ENCODE peak calls at places on chromosomes 5 and 9, in eight cellular contexts. One of them, this sample, is unnamed.

GRCh38 chr5:68740204-68740910 is 353.5 kb upstream of the SLC30A5 start:
- DNase-seq in posterior vena cava: no peak
- DNase-seq in NCI-H1048: no peak
- DNase-seq in RCC 7860: no peak
- DNase-seq in T-helper 1 cell: no peak
- DNase-seq in LoVo: no peak
- DNase-seq in fibroblast of mammary gland: no peak
- DNase-seq in cardiac fibroblast: no peak
- DNase-seq in this sample: peak

GRCh38 chr5:84564311-84564710 is 179.6 kb upstream of the EDIL3 start:
- DNase-seq in posterior vena cava: no peak
- DNase-seq in NCI-H1048: no peak
- DNase-seq in RCC 7860: no peak
- DNase-seq in T-helper 1 cell: no peak
- DNase-seq in LoVo: no peak
- DNase-seq in fibroblast of mammary gland: peak
- DNase-seq in cardiac fibroblast: peak
- DNase-seq in this sample: no peak

GRCh38 chr5:10564838-10565784 is 1.2 kb downstream of the ANKRD33B start:
- DNase-seq in posterior vena cava: peak
- DNase-seq in NCI-H1048: no peak
- DNase-seq in RCC 7860: no peak
- DNase-seq in T-helper 1 cell: no peak
- DNase-seq in LoVo: no peak
- DNase-seq in fibroblast of mammary gland: no peak
- DNase-seq in cardiac fibroblast: peak
- DNase-seq in this sample: no peak

GRCh38 chr5:34891981-34892380 is 23.3 kb downstream of the RAD1 start:
- DNase-seq in posterior vena cava: no peak
- DNase-seq in NCI-H1048: no peak
- DNase-seq in RCC 7860: no peak
- DNase-seq in T-helper 1 cell: no peak
- DNase-seq in LoVo: no peak
- DNase-seq in fibroblast of mammary gland: peak
- DNase-seq in cardiac fibroblast: peak
- DNase-seq in this sample: no peak

GRCh38 chr5:170971-171800 is 20.1 kb upstream of the LRRC14B start:
- DNase-seq in posterior vena cava: peak
- DNase-seq in NCI-H1048: no peak
- DNase-seq in RCC 7860: no peak
- DNase-seq in T-helper 1 cell: no peak
- DNase-seq in LoVo: no peak
- DNase-seq in fibroblast of mammary gland: no peak
- DNase-seq in cardiac fibroblast: no peak
- DNase-seq in this sample: no peak

GRCh38 chr5:142215915-142216681 is 107.5 kb downstream of the NDFIP1 start:
- DNase-seq in posterior vena cava: peak
- DNase-seq in NCI-H1048: no peak
- DNase-seq in RCC 7860: peak
- DNase-seq in T-helper 1 cell: no peak
- DNase-seq in LoVo: peak
- DNase-seq in fibroblast of mammary gland: peak
- DNase-seq in cardiac fibroblast: peak
- DNase-seq in this sample: no peak

GRCh38 chr5:73519531-73520283 is 21.5 kb downstream of the BTF3 start:
- DNase-seq in posterior vena cava: no peak
- DNase-seq in NCI-H1048: peak
- DNase-seq in RCC 7860: peak
- DNase-seq in T-helper 1 cell: peak
- DNase-seq in LoVo: peak
- DNase-seq in fibroblast of mammary gland: peak
- DNase-seq in cardiac fibroblast: peak
- DNase-seq in this sample: peak

GRCh38 chr9:136283291-136284235 is 20.3 kb downstream of the CCDC187 start:
- DNase-seq in posterior vena cava: peak
- DNase-seq in NCI-H1048: peak
- DNase-seq in RCC 7860: peak
- DNase-seq in T-helper 1 cell: peak
- DNase-seq in LoVo: peak
- DNase-seq in fibroblast of mammary gland: peak
- DNase-seq in cardiac fibroblast: peak
- DNase-seq in this sample: peak

GRCh38 chr9:135701067-135701967 is 668 bp upstream of the KCNT1 start:
- DNase-seq in posterior vena cava: no peak
- DNase-seq in NCI-H1048: no peak
- DNase-seq in RCC 7860: no peak
- DNase-seq in T-helper 1 cell: no peak
- DNase-seq in LoVo: no peak
- DNase-seq in fibroblast of mammary gland: no peak
- DNase-seq in cardiac fibroblast: no peak
- DNase-seq in this sample: peak

GRCh38 chr5:78755822-78756429 is 107.4 kb upstream of the LHFPL2 start:
- DNase-seq in posterior vena cava: no peak
- DNase-seq in NCI-H1048: no peak
- DNase-seq in RCC 7860: no peak
- DNase-seq in T-helper 1 cell: no peak
- DNase-seq in LoVo: no peak
- DNase-seq in fibroblast of mammary gland: peak
- DNase-seq in cardiac fibroblast: no peak
- DNase-seq in this sample: no peak

GRCh38 chr5:150763023-150763793 is 4.4 kb upstream of the DCTN4 start:
- DNase-seq in posterior vena cava: peak
- DNase-seq in NCI-H1048: no peak
- DNase-seq in RCC 7860: peak
- DNase-seq in T-helper 1 cell: no peak
- DNase-seq in LoVo: peak
- DNase-seq in fibroblast of mammary gland: peak
- DNase-seq in cardiac fibroblast: peak
- DNase-seq in this sample: no peak

GRCh38 chr9:69173891-69174644 is at the start of gene TJP2:
- DNase-seq in posterior vena cava: peak
- DNase-seq in NCI-H1048: no peak
- DNase-seq in RCC 7860: peak
- DNase-seq in T-helper 1 cell: peak
- DNase-seq in LoVo: no peak
- DNase-seq in fibroblast of mammary gland: peak
- DNase-seq in cardiac fibroblast: peak
- DNase-seq in this sample: no peak

GRCh38 chr5:129836321-129836720 is 67.9 kb upstream of the CHSY3 start:
- DNase-seq in posterior vena cava: no peak
- DNase-seq in NCI-H1048: no peak
- DNase-seq in RCC 7860: no peak
- DNase-seq in T-helper 1 cell: no peak
- DNase-seq in LoVo: no peak
- DNase-seq in fibroblast of mammary gland: no peak
- DNase-seq in cardiac fibroblast: no peak
- DNase-seq in this sample: no peak

GRCh38 chr9:106745457-106745856 is 117.5 kb upstream of the ZNF462 start:
- DNase-seq in posterior vena cava: no peak
- DNase-seq in NCI-H1048: no peak
- DNase-seq in RCC 7860: no peak
- DNase-seq in T-helper 1 cell: no peak
- DNase-seq in LoVo: no peak
- DNase-seq in fibroblast of mammary gland: peak
- DNase-seq in cardiac fibroblast: peak
- DNase-seq in this sample: no peak

GRCh38 chr5:178483620-178484019 is 106.6 kb downstream of the COL23A1 start:
- DNase-seq in posterior vena cava: no peak
- DNase-seq in NCI-H1048: no peak
- DNase-seq in RCC 7860: no peak
- DNase-seq in T-helper 1 cell: peak
- DNase-seq in LoVo: no peak
- DNase-seq in fibroblast of mammary gland: no peak
- DNase-seq in cardiac fibroblast: no peak
- DNase-seq in this sample: peak

GRCh38 chr5:167797933-167798332 is 493.5 kb upstream of the WWC1 start:
- DNase-seq in posterior vena cava: no peak
- DNase-seq in NCI-H1048: no peak
- DNase-seq in RCC 7860: no peak
- DNase-seq in T-helper 1 cell: no peak
- DNase-seq in LoVo: no peak
- DNase-seq in fibroblast of mammary gland: peak
- DNase-seq in cardiac fibroblast: no peak
- DNase-seq in this sample: no peak

GRCh38 chr5:57340681-57341080 is 141.9 kb downstream of the ACTBL2 start:
- DNase-seq in posterior vena cava: no peak
- DNase-seq in NCI-H1048: no peak
- DNase-seq in RCC 7860: no peak
- DNase-seq in T-helper 1 cell: no peak
- DNase-seq in LoVo: no peak
- DNase-seq in fibroblast of mammary gland: no peak
- DNase-seq in cardiac fibroblast: no peak
- DNase-seq in this sample: no peak

GRCh38 chr5:109486200-109486804 is 76.5 kb upstream of the PJA2 start:
- DNase-seq in posterior vena cava: no peak
- DNase-seq in NCI-H1048: no peak
- DNase-seq in RCC 7860: no peak
- DNase-seq in T-helper 1 cell: no peak
- DNase-seq in LoVo: no peak
- DNase-seq in fibroblast of mammary gland: no peak
- DNase-seq in cardiac fibroblast: no peak
- DNase-seq in this sample: no peak

GRCh38 chr5:15446552-15446951 is 53.4 kb upstream of the FBXL7 start:
- DNase-seq in posterior vena cava: no peak
- DNase-seq in NCI-H1048: no peak
- DNase-seq in RCC 7860: no peak
- DNase-seq in T-helper 1 cell: no peak
- DNase-seq in LoVo: no peak
- DNase-seq in fibroblast of mammary gland: peak
- DNase-seq in cardiac fibroblast: peak
- DNase-seq in this sample: no peak

GRCh38 chr5:144125163-144125726 is 45.2 kb downstream of the YIPF5 start:
- DNase-seq in posterior vena cava: no peak
- DNase-seq in NCI-H1048: no peak
- DNase-seq in RCC 7860: no peak
- DNase-seq in T-helper 1 cell: no peak
- DNase-seq in LoVo: no peak
- DNase-seq in fibroblast of mammary gland: peak
- DNase-seq in cardiac fibroblast: no peak
- DNase-seq in this sample: no peak

GRCh38 chr5:96852769-96853168 is 23.5 kb upstream of the ERAP2 start:
- DNase-seq in posterior vena cava: no peak
- DNase-seq in NCI-H1048: no peak
- DNase-seq in RCC 7860: peak
- DNase-seq in T-helper 1 cell: no peak
- DNase-seq in LoVo: no peak
- DNase-seq in fibroblast of mammary gland: peak
- DNase-seq in cardiac fibroblast: peak
- DNase-seq in this sample: no peak

GRCh38 chr5:19555436-19555835 is 432.6 kb downstream of the CDH18 start:
- DNase-seq in posterior vena cava: no peak
- DNase-seq in NCI-H1048: no peak
- DNase-seq in RCC 7860: no peak
- DNase-seq in T-helper 1 cell: no peak
- DNase-seq in LoVo: no peak
- DNase-seq in fibroblast of mammary gland: no peak
- DNase-seq in cardiac fibroblast: no peak
- DNase-seq in this sample: no peak